ENCODE peak calls at places on chromosomes 11 and 22, in eight cellular contexts. O is HCEC 1CT, I is fibroblast of lung, Y is adipocyte, D is amniotic stem cell, U is right cardiac atrium, B is stomach, S is cardiac septum. C is an unnamed sample.

GRCh38 chr22:38016182-38017078 is 32.1 kb upstream of the SOX10 start:
- DNase-seq in Y (no peak), I (peak; percentile 35), B (peak; percentile 70), S (no peak), D (no peak), U (peak; percentile 73), O (no peak), C (peak; percentile 67)

GRCh38 chr22:29443861-29444431 is 5.6 kb downstream of the RFPL1 start:
- DNase-seq in I (no peak), B (no peak), D (no peak), S (no peak), Y (peak; percentile 37), U (no peak), O (no peak), C (no peak)

GRCh38 chr11:125842319-125842948 is 9.3 kb downstream of the PATE4 start:
- DNase-seq in Y (no peak), B (no peak), U (no peak), S (no peak), O (no peak), D (no peak), I (no peak), C (no peak)

GRCh38 chr11:10526974-10527918 is 13.7 kb downstream of the RNF141 start:
- DNase-seq in I (peak; percentile 49), Y (peak; percentile 64), U (no peak), D (peak; percentile 3), O (no peak), S (no peak), B (no peak), C (no peak)

GRCh38 chr11:109734602-109735001 is 312.6 kb downstream of the C11orf87 start:
- DNase-seq in B (no peak), O (peak; percentile 56), S (no peak), U (no peak), Y (no peak), D (no peak), I (peak; percentile 74), C (no peak)

GRCh38 chr11:27716850-27717249 is 16.6 kb upstream of the BDNF start:
- DNase-seq in O (peak; percentile 76), U (no peak), B (no peak), Y (peak; percentile 80), I (peak; percentile 62), S (no peak), D (no peak), C (no peak)

GRCh38 chr11:30432177-30432576 is 109.3 kb downstream of the ARL14EP start:
- DNase-seq in S (no peak), O (no peak), I (no peak), B (no peak), Y (no peak), U (no peak), D (no peak), C (no peak)

GRCh38 chr11:17608830-17609229 is 61.8 kb downstream of the OTOG start:
- DNase-seq in U (no peak), Y (no peak), D (no peak), S (no peak), I (no peak), B (no peak), O (no peak), C (no peak)

GRCh38 chr11:86678823-86679222 is 6.4 kb upstream of the ME3 start:
- DNase-seq in O (peak; percentile 25), Y (peak; percentile 36), I (peak; percentile 89), U (no peak), D (peak; percentile 13), B (no peak), S (no peak), C (no peak)